ENCODE peak calls at places on chromosomes 7 and 10, in six cellular contexts. T is endothelial cell, D is cardiac muscle cell, Y is GM13977, R is astrocyte of the spinal cord, M is breast epithelium. W is an unnamed sample.

GRCh38 chr10:128025951-128026350 is 100.3 kb downstream of the MKI67 start:
- DNase-seq in T (no peak), D (no peak), Y (no peak), R (no peak), M (no peak), W (no peak)

GRCh38 chr7:7653568-7654187 is 13.1 kb downstream of the UMAD1 start:
- DNase-seq in T (peak), D (peak), Y (no peak), R (no peak), M (no peak), W (peak)

GRCh38 chr7:76063114-76063513 is 15.2 kb downstream of the MDH2 start:
- DNase-seq in T (no peak), D (no peak), Y (no peak), R (no peak), M (no peak), W (no peak)

GRCh38 chr7:98329100-98329871 is 47.8 kb downstream of the BRI3 start:
- DNase-seq in T (no peak), D (no peak), Y (no peak), R (peak), M (no peak), W (no peak)

GRCh38 chr7:105906690-105907089 is 30.3 kb upstream of the ATXN7L1 start:
- DNase-seq in T (no peak), D (no peak), Y (no peak), R (no peak), M (no peak), W (no peak)

GRCh38 chr7:21261627-21262564 is 166.0 kb upstream of the SP4 start:
- DNase-seq in T (peak), D (peak), Y (peak), R (peak), M (no peak), W (peak)

GRCh38 chr7:36214608-36215016 is 61.6 kb downstream of the EEPD1 start:
- DNase-seq in T (no peak), D (peak), Y (no peak), R (peak), M (no peak), W (no peak)

GRCh38 chr7:118918556-118918955 is 694.1 kb downstream of the ANKRD7 start:
- DNase-seq in T (no peak), D (peak), Y (no peak), R (peak), M (no peak), W (no peak)

GRCh38 chr10:97549587-97550322 is 22.8 kb upstream of the ANKRD2 start:
- DNase-seq in T (no peak), D (peak), Y (no peak), R (no peak), M (peak), W (no peak)

GRCh38 chr10:75403144-75404022 is 1.8 kb upstream of the ZNF503 start:
- DNase-seq in T (peak), D (peak), Y (peak), R (peak), M (peak), W (no peak)

GRCh38 chr7:24660541-24660940 is 87.3 kb downstream of the PALS2 start:
- DNase-seq in T (no peak), D (no peak), Y (no peak), R (no peak), M (no peak), W (no peak)

GRCh38 chr7:114842551-114843065 is 79.3 kb upstream of the MDFIC start:
- DNase-seq in T (no peak), D (no peak), Y (no peak), R (no peak), M (no peak), W (no peak)

GRCh38 chr10:82969405-82969804 is 1094.4 kb downstream of the NRG3 start:
- DNase-seq in T (no peak), D (peak), Y (peak), R (peak), M (no peak), W (no peak)

GRCh38 chr10:100654835-100655759 is 90.3 kb upstream of the PAX2 start:
- DNase-seq in T (peak), D (peak), Y (peak), R (no peak), M (no peak), W (peak)

GRCh38 chr7:42914726-42915045 is 2.8 kb upstream of the C7orf25 start:
- DNase-seq in T (no peak), D (no peak), Y (no peak), R (peak), M (no peak), W (no peak)

GRCh38 chr7:594212-594913 is 74.7 kb upstream of the PDGFA start:
- DNase-seq in T (no peak), D (no peak), Y (no peak), R (no peak), M (no peak), W (no peak)

GRCh38 chr10:54434782-54435181 is 366.2 kb downstream of the PCDH15 start:
- DNase-seq in T (no peak), D (no peak), Y (peak), R (no peak), M (no peak), W (no peak)

GRCh38 chr10:22433875-22434274 is 88.6 kb downstream of the SPAG6 start:
- DNase-seq in T (no peak), D (no peak), Y (no peak), R (peak), M (no peak), W (no peak)

GRCh38 chr7:118573065-118573464 is 348.6 kb downstream of the ANKRD7 start:
- DNase-seq in T (no peak), D (no peak), Y (no peak), R (peak), M (no peak), W (no peak)

GRCh38 chr7:123992913-123993518 is 39.9 kb downstream of the TMEM229A start:
- DNase-seq in T (no peak), D (no peak), Y (no peak), R (no peak), M (no peak), W (no peak)

GRCh38 chr7:142855401-142855743 is 496 bp downstream of the EPHB6 start:
- DNase-seq in T (no peak), D (peak), Y (no peak), R (no peak), M (no peak), W (no peak)

GRCh38 chr7:122602800-122603199 is 96.1 kb downstream of the RNF133 start:
- DNase-seq in T (no peak), D (no peak), Y (no peak), R (no peak), M (no peak), W (no peak)

GRCh38 chr10:52742723-52743122 is 29.9 kb downstream of the MBL2 start:
- DNase-seq in T (no peak), D (no peak), Y (no peak), R (no peak), M (no peak), W (no peak)

GRCh38 chr7:8175929-8176369 is 86.0 kb downstream of the ICA1 start:
- DNase-seq in T (no peak), D (no peak), Y (no peak), R (no peak), M (no peak), W (no peak)

GRCh38 chr7:101470668-101471067 is 108.0 kb downstream of the COL26A1 start:
- DNase-seq in T (no peak), D (no peak), Y (no peak), R (no peak), M (no peak), W (no peak)

GRCh38 chr10:35040761-35041501 is 49.2 kb downstream of the CUL2 start:
- DNase-seq in T (no peak), D (no peak), Y (no peak), R (peak), M (no peak), W (no peak)

DNA sequence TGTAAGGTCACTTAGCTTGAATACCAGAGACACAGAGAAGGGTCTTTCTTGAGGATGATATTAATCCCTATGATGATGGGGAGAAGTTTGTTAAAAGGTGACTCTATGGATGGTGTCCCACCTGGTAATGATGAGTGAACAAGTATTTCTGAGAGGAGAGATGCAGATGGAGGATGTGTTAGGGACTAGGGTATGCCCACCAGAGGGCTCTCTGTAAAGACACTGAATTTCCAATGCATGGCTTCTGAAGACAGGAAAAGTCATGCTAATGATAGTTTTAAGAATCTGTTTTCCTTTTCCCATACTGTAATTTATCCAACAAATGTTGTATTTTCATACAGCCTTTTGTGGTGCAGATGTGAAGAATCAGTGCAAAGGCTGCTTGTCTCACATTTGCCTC is 1250.9 kb upstream of the CELF2 start:
- DNase-seq in T (no peak), D (no peak), Y (no peak), R (no peak), M (no peak), W (no peak)
- TF ChIP-seq CTCF in T (no peak), D (peak), Y (no peak), R (peak), M (no peak), W (no peak)

DNA sequence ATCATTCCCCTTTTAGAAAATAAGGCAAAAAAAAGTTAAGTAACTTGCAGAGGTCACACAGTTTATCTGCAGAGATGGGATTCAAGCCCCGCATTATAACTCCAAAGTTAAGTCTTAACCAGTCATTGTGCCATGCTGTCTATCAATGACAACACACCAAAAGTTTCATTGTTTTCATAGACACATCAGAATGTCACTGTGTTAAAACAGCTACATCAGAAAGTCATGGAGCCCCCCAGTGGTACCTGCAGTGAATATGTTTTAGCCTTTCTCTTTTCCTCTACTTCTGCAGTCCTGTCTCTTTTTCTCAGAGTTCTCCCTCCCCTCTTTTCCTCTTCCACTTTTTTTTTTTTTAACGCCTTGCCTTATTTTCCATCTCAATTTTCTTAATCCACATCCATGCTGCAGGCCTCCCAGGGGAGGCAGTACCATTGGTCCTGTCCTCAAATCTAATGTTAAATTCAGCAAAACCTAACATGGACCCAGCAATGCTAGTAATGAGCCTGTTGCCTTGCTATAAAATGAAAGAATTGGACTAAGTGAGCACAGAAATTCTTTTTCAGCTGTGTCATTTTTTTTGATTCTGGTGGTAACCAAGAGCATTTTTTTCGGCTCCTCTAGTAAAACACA is 3.8 kb upstream of the NRCAM start:
- DNase-seq in T (peak), D (peak), Y (peak), R (peak), M (no peak), W (peak)
- TF ChIP-seq CTCF in T (peak), D (peak), Y (peak), R (peak), M (peak), W (peak)

DNA sequence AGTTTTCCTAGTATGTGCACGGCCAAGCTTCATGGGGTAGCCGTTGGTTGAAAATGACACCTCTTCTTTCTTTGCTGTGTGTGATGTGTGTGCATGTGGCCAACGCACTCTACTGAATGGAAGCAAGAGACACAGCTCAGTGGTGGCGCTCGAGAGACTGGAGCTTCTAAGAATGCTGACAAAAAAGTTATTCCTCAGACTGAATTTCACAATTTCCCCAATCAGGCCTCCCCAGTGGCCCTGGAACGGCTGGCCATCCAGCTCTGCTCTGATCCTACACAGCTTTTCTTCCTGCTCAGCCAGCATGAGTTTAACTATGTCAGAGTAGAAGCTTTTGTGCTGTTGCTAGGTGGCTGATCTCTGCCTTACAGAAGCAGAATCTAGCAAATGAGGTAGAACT is 186.7 kb upstream of the PLXDC2 start:
- DNase-seq in T (no peak), D (peak), Y (no peak), R (peak), M (peak), W (no peak)
- TF ChIP-seq CTCF in T (no peak), D (peak), Y (no peak), R (peak), M (no peak), W (no peak)

DNA sequence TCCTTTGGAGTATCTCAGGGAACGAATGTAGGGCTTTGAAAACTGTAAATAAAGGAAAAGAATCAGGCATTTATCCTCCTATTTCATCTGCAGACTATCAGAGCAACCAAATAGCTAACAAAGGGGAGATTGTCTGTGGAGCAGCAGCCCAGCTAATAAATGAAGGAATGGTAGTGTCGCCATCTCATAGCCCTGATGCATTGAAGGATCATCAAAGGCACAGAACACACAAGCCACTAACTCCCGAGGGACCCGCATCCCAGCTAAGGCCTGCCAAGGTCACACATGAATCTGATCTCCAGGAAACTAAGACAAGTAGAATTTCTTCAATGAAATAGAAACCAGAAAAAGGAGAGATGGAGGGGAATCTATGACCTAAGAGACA is 38.2 kb downstream of the CALML5 start:
- DNase-seq in T (no peak), D (no peak), Y (no peak), R (no peak), M (no peak), W (no peak)
- TF ChIP-seq CTCF in T (no peak), D (no peak), Y (no peak), R (no peak), M (no peak), W (no peak)

DNA sequence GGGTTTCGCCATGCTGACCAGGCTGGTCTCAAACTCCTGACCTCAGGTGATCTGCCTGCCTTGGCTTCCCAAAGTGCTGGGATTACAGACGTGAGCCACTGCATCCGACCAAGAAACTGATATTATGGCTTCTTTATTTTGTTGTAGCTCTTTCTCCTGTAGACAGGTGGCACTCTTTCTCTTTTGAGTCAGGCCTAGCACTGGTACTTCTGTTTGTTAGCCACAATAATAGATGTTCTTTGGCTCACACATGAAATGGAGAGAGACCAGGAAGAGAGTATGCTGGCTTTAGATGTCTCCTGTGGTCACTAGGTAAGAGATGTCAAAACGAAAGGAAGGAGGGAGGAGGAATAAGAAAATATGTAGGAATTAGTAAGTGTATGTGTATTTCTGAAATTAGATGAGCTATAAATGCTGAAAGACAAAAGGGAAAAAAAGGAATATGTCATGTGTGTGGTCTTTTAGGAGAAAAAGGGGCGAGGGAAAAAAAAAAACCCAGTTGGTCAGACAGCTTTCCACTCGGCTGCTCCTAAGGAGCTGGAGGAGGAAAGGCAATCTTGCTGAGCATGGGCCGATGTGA is 78.7 kb downstream of the CLEC2L start:
- DNase-seq in T (no peak), D (peak), Y (peak), R (peak), M (no peak), W (no peak)
- TF ChIP-seq CTCF in T (peak), D (peak), Y (peak), R (peak), M (no peak), W (peak)